ENCODE peak calls at places on chromosomes 6 and 20, in ten cellular contexts. G is naive thymus-derived CD4-positive, alpha-beta T cell; V is fibroblast of lung; W is cardiac muscle cell; E is IMR-90; A is astrocyte; I is ovary; N is psoas muscle; O is NT2/D1; J is lower lobe of right lung. Y is an unnamed sample.
A peak's percentile ranks its signal among the peaks of the same experiment; 100 is the strongest.

GRCh38 chr6:35294308-35294945 is 3.2 kb upstream of the DEF6 start:
- DNase-seq in G (peak; percentile 52), V (peak; percentile 24), W (peak; percentile 52), E (peak; percentile 38), A (no peak), I (no peak), N (peak; percentile 70), O (peak; percentile 42), J (no peak), Y (peak; percentile 30)

GRCh38 chr20:47502271-47502730 is 614 bp downstream of the NCOA3 start:
- DNase-seq in G (no peak), V (peak; percentile 11), W (peak; percentile 34), E (peak; percentile 8), A (no peak), I (peak; percentile 36), N (no peak), O (no peak), J (peak; percentile 60), Y (no peak)

GRCh38 chr6:132320007-132320406 is 81.3 kb downstream of the MOXD1 start:
- DNase-seq in G (no peak), V (peak; percentile 82), W (no peak), E (peak; percentile 83), A (peak; percentile 80), I (no peak), N (no peak), O (no peak), J (no peak), Y (no peak)

GRCh38 chr6:21277601-21278043 is 315.9 kb upstream of the SOX4 start:
- DNase-seq in G (no peak), V (peak; percentile 66), W (no peak), E (no peak), A (peak; percentile 55), I (no peak), N (no peak), O (peak; percentile 5), J (no peak), Y (no peak)

GRCh38 chr20:58075980-58076749 is 152.3 kb downstream of the ANKRD60 start:
- DNase-seq in G (no peak), V (peak; percentile 57), W (no peak), E (no peak), A (peak; percentile 44), I (no peak), N (no peak), O (no peak), J (no peak), Y (no peak)

GRCh38 chr6:29742191-29742590 is 19.0 kb downstream of the HLA-F start:
- DNase-seq in G (no peak), V (no peak), W (no peak), E (no peak), A (no peak), I (no peak), N (no peak), O (no peak), J (no peak), Y (no peak)

GRCh38 chr20:610130-611046 is at the start of gene TCF15:
- DNase-seq in G (no peak), V (peak; percentile 19), W (peak; percentile 86), E (no peak), A (no peak), I (no peak), N (peak; percentile 73), O (peak; percentile 66), J (peak; percentile 30), Y (peak; percentile 14)

GRCh38 chr20:11891827-11892521 is 25.7 kb upstream of the BTBD3 start:
- DNase-seq in G (peak; percentile 58), V (peak; percentile 67), W (peak; percentile 93), E (peak; percentile 62), A (peak; percentile 55), I (peak; percentile 47), N (no peak), O (peak; percentile 66), J (peak; percentile 62), Y (peak; percentile 55)

GRCh38 chr20:39429716-39430115 is 467.6 kb downstream of the DHX35 start:
- DNase-seq in G (no peak), V (no peak), W (peak; percentile 37), E (no peak), A (no peak), I (no peak), N (no peak), O (no peak), J (no peak), Y (no peak)

GRCh38 chr6:44217332-44218143 is 812 bp downstream of the MYMX start:
- DNase-seq in G (no peak), V (peak; percentile 54), W (no peak), E (peak; percentile 14), A (peak; percentile 25), I (peak; percentile 21), N (peak; percentile 89), O (no peak), J (no peak), Y (no peak)

GRCh38 chr6:44221291-44221960 is 2.0 kb upstream of the SLC29A1 start:
- DNase-seq in G (peak; percentile 71), V (peak; percentile 71), W (peak; percentile 82), E (peak; percentile 62), A (peak; percentile 48), I (peak; percentile 84), N (peak; percentile 94), O (no peak), J (peak; percentile 92), Y (peak; percentile 69)

GRCh38 chr6:44220913-44221290 is 2.5 kb upstream of the SLC29A1 start:
- DNase-seq in G (no peak), V (no peak), W (no peak), E (no peak), A (no peak), I (no peak), N (no peak), O (no peak), J (no peak), Y (no peak)

GRCh38 chr6:44219815-44220784 is 3.3 kb upstream of the SLC29A1 start:
- DNase-seq in G (no peak), V (no peak), W (no peak), E (no peak), A (no peak), I (no peak), N (no peak), O (no peak), J (no peak), Y (no peak)

DNA sequence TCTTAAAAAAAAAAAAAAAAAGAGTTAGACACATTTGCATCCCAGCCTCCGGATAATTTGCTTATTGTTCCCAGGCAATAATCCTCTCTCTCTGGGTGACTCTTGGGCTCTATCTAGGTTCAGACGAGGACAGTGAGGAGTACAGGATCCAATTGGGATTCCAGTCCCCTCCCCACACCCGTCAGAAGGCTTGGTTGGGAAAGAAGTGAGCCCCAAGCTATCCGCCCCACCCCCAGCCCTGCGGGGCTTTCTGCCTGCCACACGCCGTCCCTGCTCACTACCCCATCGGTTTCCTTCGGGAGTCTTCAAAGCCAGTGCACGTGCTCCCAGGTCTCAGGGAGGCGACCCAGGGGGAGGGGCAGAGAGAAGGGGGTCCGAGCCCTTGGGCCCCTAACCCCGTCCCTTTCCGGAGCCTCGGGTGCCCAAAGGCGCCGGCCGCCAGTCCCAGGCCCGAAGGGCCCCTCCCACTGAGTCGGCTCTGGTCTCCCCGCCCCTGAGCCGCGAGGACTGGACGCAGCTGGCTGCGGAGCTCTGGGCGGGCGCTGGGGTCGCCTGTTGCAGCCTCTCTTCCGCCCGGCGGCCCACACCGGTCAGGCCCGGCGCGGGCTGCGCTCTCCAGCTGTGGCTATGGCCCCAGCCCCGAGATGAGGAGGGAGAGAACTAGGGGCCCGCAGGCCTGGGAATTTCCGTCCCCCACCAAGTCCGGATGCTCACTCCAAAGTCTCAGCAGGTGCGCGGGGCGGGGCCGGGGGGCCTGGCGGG is 2.5 kb downstream of the MYMX start:
- DNase-seq in G (no peak), V (peak; percentile 55), W (peak; percentile 94), E (peak; percentile 55), A (peak; percentile 29), I (peak; percentile 85), N (peak; percentile 90), O (peak; percentile 77), J (peak; percentile 89), Y (no peak)
- H3K4me1 ChIP-seq in G (peaks cover 11% of the 10 kb centered on the region), V (peaks cover 19% of the 10 kb centered on the region), W (peaks cover 12% of the 10 kb centered on the region), E (peaks cover 13% of the 10 kb centered on the region), A (peaks cover 39% of the 10 kb centered on the region), I (peaks cover 22% of the 10 kb centered on the region), N (peaks cover 45% of the 10 kb centered on the region), O (peaks cover 14% of the 10 kb centered on the region), J (peaks cover 70% of the 10 kb centered on the region), Y (peaks cover 30% of the 10 kb centered on the region)

GRCh38 chr20:36368400-36368799 is 62.3 kb downstream of the DLGAP4 start:
- DNase-seq in G (no peak), V (no peak), W (no peak), E (no peak), A (no peak), I (no peak), N (no peak), O (no peak), J (no peak), Y (no peak)
- H3K4me1 ChIP-seq in G (no peaks in the 10 kb centered on the region), V (no peaks in the 10 kb centered on the region), W (no peaks in the 10 kb centered on the region), E (no peaks in the 10 kb centered on the region), A (no peaks in the 10 kb centered on the region), I (no peaks in the 10 kb centered on the region), N (no peaks in the 10 kb centered on the region), O (peaks cover 5% of the 10 kb centered on the region), J (no peaks in the 10 kb centered on the region), Y (no peaks in the 10 kb centered on the region)

DNA sequence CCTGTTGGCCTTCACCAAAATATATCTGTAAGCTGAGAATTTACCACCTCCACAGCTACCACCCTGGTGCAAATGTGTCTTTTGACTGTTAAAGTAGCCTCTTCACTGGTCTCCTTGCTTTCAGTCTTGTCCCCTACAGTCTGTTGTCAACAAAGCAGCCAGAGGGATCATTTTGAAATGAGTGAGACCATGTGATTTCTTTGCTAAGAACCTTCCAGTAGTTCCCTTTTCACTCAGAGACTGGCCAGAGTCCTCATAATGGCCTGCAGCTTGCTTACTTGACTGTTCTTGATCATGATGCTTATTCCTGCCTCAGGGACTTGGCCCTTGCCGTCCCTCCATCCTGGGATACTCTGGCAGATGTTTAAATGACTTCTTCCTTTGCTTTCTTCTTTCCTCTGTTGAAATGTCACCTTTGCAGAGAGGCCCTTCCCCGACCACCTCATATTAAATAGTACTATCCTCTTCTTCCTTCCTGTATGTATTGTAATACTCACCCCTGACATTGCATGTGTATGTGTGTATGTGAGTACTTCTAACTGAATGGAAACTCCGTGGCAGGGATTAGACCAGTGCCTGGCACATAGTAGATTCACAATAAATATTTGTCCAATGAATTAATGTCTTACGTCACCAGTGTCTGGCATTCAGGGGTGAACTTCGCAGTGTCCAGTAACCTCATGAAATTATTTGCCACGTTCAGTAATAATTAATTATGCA is 5.0 kb downstream of the MANBAL start:
- DNase-seq in G (no peak), V (peak; percentile 80), W (no peak), E (peak; percentile 77), A (peak; percentile 75), I (no peak), N (no peak), O (no peak), J (no peak), Y (no peak)
- H3K4me1 ChIP-seq in G (peaks cover 14% of the 10 kb centered on the region), V (peaks cover 22% of the 10 kb centered on the region), W (peaks cover 20% of the 10 kb centered on the region), E (peaks cover 22% of the 10 kb centered on the region), A (peaks cover 47% of the 10 kb centered on the region), I (peaks cover 10% of the 10 kb centered on the region), N (peaks cover 37% of the 10 kb centered on the region), O (peaks cover 3% of the 10 kb centered on the region), J (peaks cover 52% of the 10 kb centered on the region), Y (peaks cover 13% of the 10 kb centered on the region)

DNA sequence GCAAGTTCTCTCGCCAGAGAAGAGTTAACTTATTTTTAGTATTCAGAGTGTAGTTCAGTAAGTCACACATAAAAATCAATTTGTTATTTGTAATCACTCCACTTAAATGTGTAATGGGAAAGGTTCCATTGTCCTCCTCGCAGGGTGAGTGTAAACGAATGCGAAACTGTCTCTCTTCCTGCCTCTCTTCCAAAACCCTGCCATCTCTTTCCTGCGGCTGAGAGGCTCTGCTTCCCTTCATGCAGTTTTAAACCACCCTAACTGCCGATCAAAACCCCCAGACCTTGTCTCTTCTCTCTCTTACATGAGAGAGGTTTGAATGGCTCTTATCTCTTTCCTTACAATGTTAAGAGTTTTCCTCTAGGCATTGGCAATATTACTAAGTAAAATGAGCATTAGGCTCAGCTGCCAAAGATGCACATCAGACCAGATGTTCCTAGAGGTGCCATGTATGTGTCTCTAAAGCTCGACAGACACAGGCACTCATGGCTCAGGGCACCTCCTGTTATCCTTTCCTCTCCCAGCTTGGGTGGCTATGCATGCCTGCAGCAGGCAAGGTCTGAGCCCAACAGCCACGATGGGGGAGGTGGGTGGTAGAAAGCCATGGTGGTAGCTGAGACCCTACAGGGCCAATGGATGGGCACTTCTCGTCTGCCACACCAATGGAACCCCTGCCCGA is 91.2 kb downstream of the JARID2 start:
- DNase-seq in G (no peak), V (no peak), W (no peak), E (no peak), A (no peak), I (no peak), N (no peak), O (no peak), J (no peak), Y (no peak)
- H3K4me1 ChIP-seq in G (peaks cover 20% of the 10 kb centered on the region), V (peaks cover 2% of the 10 kb centered on the region), W (peaks cover 27% of the 10 kb centered on the region), E (peaks cover 8% of the 10 kb centered on the region), A (peaks cover 7% of the 10 kb centered on the region), I (peaks cover 1% of the 10 kb centered on the region), N (peaks cover 38% of the 10 kb centered on the region), O (peaks cover 10% of the 10 kb centered on the region), J (peaks cover 47% of the 10 kb centered on the region), Y (peaks cover 16% of the 10 kb centered on the region)

Y was measured in CD4-positive, CD25-positive, alpha-beta regulatory T cell.